ENCODE peak calls at places on chromosomes 13 and 19, in eight cellular contexts. Z is thyroid gland, V is transverse colon, N is brain microvascular endothelial cell, P is psoas muscle, B is GM23338, L is HCT116, C is WERI-Rb-1. A is an unnamed sample.

GRCh38 chr19:47623921-47624391 is 15.0 kb downstream of the BICRA start:
- DNase-seq in P (no peak), L (no peak), Z (no peak), N (no peak), V (no peak), C (peak), B (no peak), A (peak)

GRCh38 chr13:110644892-110645521 is 29.7 kb downstream of the NAXD start:
- DNase-seq in L (no peak), B (peak), V (peak), P (peak), C (no peak), N (peak), Z (peak), A (no peak)

GRCh38 chr13:110920038-110920437 is 5.2 kb upstream of the ANKRD10 start:
- DNase-seq in B (no peak), C (no peak), P (peak), V (no peak), L (no peak), Z (peak), N (no peak), A (no peak)

GRCh38 chr13:36858285-36858684 is 39.3 kb downstream of the RFXAP start:
- DNase-seq in V (no peak), P (no peak), L (peak), C (no peak), B (peak), Z (peak), N (no peak), A (peak)

GRCh38 chr19:46232029-46232428 is 2.5 kb downstream of the IGFL1 start:
- DNase-seq in V (no peak), N (no peak), B (no peak), L (no peak), C (no peak), P (no peak), Z (no peak), A (peak)

GRCh38 chr19:2337329-2337707 is 8.8 kb downstream of the SPPL2B start:
- DNase-seq in Z (no peak), N (peak), L (no peak), B (peak), P (peak), V (no peak), C (no peak), A (no peak)

GRCh38 chr19:42420055-42420544 is 7.1 kb downstream of the LIPE start:
- DNase-seq in C (peak), B (peak), V (peak), N (peak), P (no peak), L (peak), Z (no peak), A (peak)

GRCh38 chr19:29766100-29766499 is 45.7 kb upstream of the CCNE1 start:
- DNase-seq in Z (no peak), B (no peak), N (no peak), V (no peak), C (no peak), P (no peak), L (no peak), A (no peak)

GRCh38 chr13:109734002-109734785 is 52.2 kb downstream of the IRS2 start:
- DNase-seq in Z (no peak), N (no peak), B (no peak), V (no peak), L (no peak), P (no peak), C (no peak), A (no peak)

GRCh38 chr13:81395368-81395767 is 1054.4 kb upstream of the SPRY2 start:
- DNase-seq in C (no peak), B (peak), L (no peak), N (no peak), V (peak), P (no peak), Z (no peak), A (peak)

GRCh38 chr13:41130356-41130755 is 2.2 kb downstream of the KBTBD6 start:
- DNase-seq in B (no peak), N (no peak), P (no peak), L (no peak), Z (no peak), V (no peak), C (no peak), A (no peak)

GRCh38 chr13:31957772-31958171 is 73.8 kb upstream of the FRY start:
- DNase-seq in B (no peak), N (no peak), P (no peak), C (no peak), L (no peak), V (no peak), Z (no peak), A (no peak)

GRCh38 chr19:2761876-2762782 is 20.9 kb downstream of the SGTA start:
- DNase-seq in B (no peak), N (no peak), L (no peak), Z (no peak), P (no peak), V (no peak), C (no peak), A (no peak)

GRCh38 chr13:112605531-112605990 is 17.6 kb upstream of the TUBGCP3 start:
- DNase-seq in N (no peak), P (no peak), V (no peak), Z (no peak), C (peak), L (no peak), B (peak), A (no peak)

GRCh38 chr13:111393221-111393790 is 72.9 kb downstream of the TEX29 start:
- DNase-seq in B (no peak), Z (no peak), V (no peak), C (no peak), N (no peak), P (no peak), L (no peak), A (no peak)

GRCh38 chr19:4844348-4845179 is 13.1 kb upstream of the TICAM1 start:
- DNase-seq in Z (no peak), V (no peak), N (no peak), C (no peak), P (no peak), B (no peak), L (no peak), A (no peak)

GRCh38 chr13:77544365-77544764 is 8.9 kb downstream of the SCEL start:
- DNase-seq in C (no peak), L (no peak), B (no peak), P (peak), V (peak), N (peak), Z (peak), A (peak)

GRCh38 chr13:97226788-97227627 is 4.9 kb downstream of the MBNL2 start:
- DNase-seq in P (no peak), L (no peak), V (peak), N (no peak), Z (no peak), B (peak), C (no peak), A (no peak)

GRCh38 chr13:94345374-94346195 is 133.9 kb downstream of the DCT start:
- DNase-seq in N (no peak), C (peak), Z (no peak), P (no peak), V (no peak), L (no peak), B (no peak), A (peak)

GRCh38 chr19:45866400-45867176 is 2.5 kb downstream of the FOXA3 start:
- DNase-seq in L (no peak), V (peak), C (no peak), Z (no peak), P (no peak), B (no peak), N (no peak), A (no peak)

GRCh38 chr19:51970718-51971117 is 15.9 kb downstream of the ZNF350 start:
- DNase-seq in Z (no peak), V (no peak), P (no peak), N (no peak), B (no peak), C (no peak), L (no peak), A (no peak)
- H3K27ac ChIP-seq in Z (no peak), V (no peak), P (no peak), N (no peak), B (no peak), C (no peak), L (no peak), A (no peak)

GRCh38 chr19:1177322-1178114 is 3.5 kb upstream of the SBNO2 start:
- DNase-seq in Z (no peak), P (peak), L (peak), B (no peak), N (peak), V (no peak), C (no peak), A (peak)
- TF ChIP-seq CTCF in Z (no peak), P (no peak), L (no peak), B (peak), N (peak), V (no peak), C (no peak), A (no peak)

DNA sequence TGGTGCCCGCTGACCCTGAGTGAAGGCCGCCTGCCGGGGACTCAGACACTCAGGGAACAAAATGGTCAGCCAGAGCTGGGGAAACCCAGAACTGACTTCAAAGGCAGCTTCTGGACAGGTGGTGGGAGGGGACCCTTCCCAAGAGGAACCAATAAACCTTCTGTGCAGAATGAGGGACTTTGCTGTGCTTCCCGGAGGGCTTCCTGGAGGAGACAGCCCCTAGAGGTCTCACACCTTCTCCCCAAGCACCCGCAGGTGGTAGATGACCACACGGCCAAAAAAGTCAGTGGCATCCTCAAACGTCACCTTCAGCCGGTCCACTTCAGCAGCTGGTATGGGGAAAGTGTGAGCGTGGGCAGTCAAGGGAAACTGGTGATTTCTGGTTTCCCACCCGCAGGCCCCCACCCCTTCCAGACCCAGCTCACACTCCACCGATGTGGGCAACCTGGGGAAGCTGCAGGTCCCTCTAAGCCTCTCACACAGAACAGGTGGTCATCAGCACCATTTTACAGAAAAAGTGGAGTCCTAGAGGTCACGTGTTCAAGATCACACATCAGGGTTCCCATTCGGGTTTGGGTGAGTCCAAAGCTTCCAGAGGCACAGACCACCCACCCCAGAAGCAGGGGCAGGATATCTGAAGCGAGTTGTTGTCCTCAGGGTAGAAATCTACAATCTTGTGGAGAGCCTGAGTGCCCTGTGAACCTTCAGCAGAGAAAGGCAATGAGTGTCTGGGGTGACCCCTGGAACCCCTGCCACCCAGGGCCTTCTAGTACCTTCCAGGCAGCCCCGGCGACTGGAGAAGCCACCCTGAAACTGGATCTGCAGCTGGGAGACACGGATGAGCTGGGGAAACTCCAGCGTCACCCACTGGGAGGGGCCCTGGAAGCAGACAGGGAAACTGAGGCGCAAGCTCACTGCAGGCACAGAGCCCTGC is 1.2 kb downstream of the NR2C2AP start:
- DNase-seq in L (no peak), Z (no peak), B (no peak), N (no peak), P (no peak), V (no peak), C (no peak), A (no peak)
- H3K27ac ChIP-seq in L (peak), Z (no peak), B (no peak), N (no peak), P (peak), V (peak), C (no peak), A (peak)

DNA sequence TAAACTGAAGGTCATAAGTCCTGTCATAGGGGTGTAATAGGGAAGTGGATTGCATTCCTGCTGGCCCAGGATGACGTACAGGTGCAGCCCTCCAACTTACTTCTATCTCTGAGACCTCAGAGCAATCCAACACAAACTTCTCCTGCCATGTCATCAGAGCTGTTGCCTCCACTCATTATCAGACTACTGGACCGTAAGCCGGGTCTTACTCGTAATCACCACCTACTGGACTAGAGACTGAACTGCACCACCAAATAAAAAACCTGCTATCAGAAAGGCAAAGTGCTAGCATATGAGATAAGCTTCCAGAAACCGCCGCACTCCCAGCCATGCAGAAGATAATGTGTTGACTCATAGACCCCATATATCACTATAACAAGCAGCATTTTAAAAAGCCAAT is 102.1 kb downstream of the SLITRK1 start:
- DNase-seq in C (peak), Z (no peak), V (no peak), P (no peak), L (peak), B (peak), N (peak), A (no peak)
- TF ChIP-seq CTCF in C (peak), Z (no peak), V (no peak), P (no peak), L (no peak), B (peak), N (peak), A (no peak)

GRCh38 chr19:12665281-12665573 is 1.3 kb downstream of the MAN2B1 start:
- DNase-seq in B (no peak), P (peak), L (no peak), C (no peak), V (peak), Z (no peak), N (no peak), A (no peak)
- H3K27ac ChIP-seq in B (no peak), P (no peak), L (no peak), C (no peak), V (no peak), Z (no peak), N (no peak), A (peak)

A was measured in RWPE1.